ENCODE peak calls at places on chromosomes 4 and X, in ten cellular contexts. Z is OCI-LY7; I is neuronal stem cell; L is KG1; N is fibroblast of pulmonary artery; U is cardiac muscle cell; D is fibroblast of lung; Y is activated CD4-positive, alpha-beta T cell treated with anti-CD3 and anti-CD28 coated beads, Interleukin-2, amount 10 ng/mL, durations not matched to agents 7 days and 5 days; K is GM23338; E is activated naive CD4-positive, alpha-beta T cell. V is an unnamed sample.

GRCh38 chr4:80138556-80139538 is 58.5 kb upstream of the PRDM8 start:
- DNase-seq in N (peak), U (no peak), L (peak), I (no peak), D (peak), Y (peak), K (no peak), E (no peak), Z (no peak), V (no peak)

GRCh38 chr4:126906466-126906865 is 726.3 kb upstream of the INTU start:
- DNase-seq in U (no peak), E (no peak), K (peak), I (no peak), Z (no peak), L (no peak), Y (no peak), D (no peak), N (no peak), V (no peak)

GRCh38 chr4:109947457-109947856 is 34.8 kb downstream of the EGF start:
- DNase-seq in L (no peak), D (no peak), K (no peak), Z (no peak), N (peak), I (no peak), E (no peak), Y (no peak), U (no peak), V (no peak)

GRCh38 chrX:123665197-123665596 is 67.7 kb downstream of the THOC2 start:
- DNase-seq in E (no peak), K (no peak), Z (no peak), U (no peak), Y (no peak), N (no peak), I (no peak), L (no peak), D (peak), V (no peak)

GRCh38 chr4:87058272-87059073 is 123.7 kb downstream of the AFF1 start:
- DNase-seq in E (no peak), I (no peak), N (no peak), Z (no peak), D (no peak), L (no peak), K (peak), U (no peak), Y (peak), V (no peak)

GRCh38 chr4:184684491-184685189 is 35.1 kb downstream of the PRIMPOL start:
- DNase-seq in K (no peak), L (no peak), I (no peak), Y (no peak), D (no peak), E (no peak), Z (no peak), U (no peak), N (peak), V (no peak)

GRCh38 chr4:57136281-57136680 is 26.1 kb upstream of the IGFBP7 start:
- DNase-seq in I (no peak), N (peak), Z (no peak), U (no peak), D (no peak), K (no peak), Y (no peak), L (no peak), E (no peak), V (no peak)

GRCh38 chrX:113157496-113157895 is 316.9 kb upstream of the AMOT start:
- DNase-seq in Z (no peak), I (no peak), N (no peak), L (no peak), U (no peak), K (peak), Y (no peak), D (no peak), E (no peak), V (no peak)